ENCODE peak calls at places on chromosomes 6 and 20, in six cellular contexts. C is AG04450, L is colonic mucosa, Q is bronchial epithelial cell, F is foreskin fibroblast, I is fibroblast of mammary gland. U is an unnamed sample.

GRCh38 chr6:63355632-63356031 is 35.8 kb upstream of the LGSN start:
- DNase-seq in C (no peak), I (no peak), Q (peak), F (no peak), L (no peak), U (no peak)

GRCh38 chr6:5541751-5542432 is 280.6 kb downstream of the FARS2 start:
- DNase-seq in L (no peak), I (peak), F (peak), Q (peak), C (no peak), U (peak)

GRCh38 chr6:25005010-25005409 is 69.2 kb upstream of the RIPOR2 start:
- DNase-seq in F (no peak), C (no peak), Q (no peak), I (no peak), L (no peak), U (no peak)

GRCh38 chr6:65558071-65558470 is 149.0 kb downstream of the EYS start:
- DNase-seq in Q (no peak), I (no peak), C (no peak), L (no peak), F (no peak), U (no peak)

GRCh38 chr6:169791721-169792131 is 40.3 kb downstream of the ERMARD start:
- DNase-seq in I (no peak), F (no peak), Q (no peak), C (no peak), L (no peak), U (no peak)

GRCh38 chr6:165725201-165725600 is 62.2 kb upstream of the PDE10A start:
- DNase-seq in F (no peak), Q (no peak), I (no peak), L (no peak), C (no peak), U (no peak)

GRCh38 chr6:133817460-133818047 is 71.4 kb upstream of the TCF21 start:
- DNase-seq in I (no peak), L (peak), F (no peak), C (no peak), Q (no peak), U (no peak)

GRCh38 chr6:55528624-55529023 is 50.4 kb downstream of the HMGCLL1 start:
- DNase-seq in C (peak), F (peak), I (peak), L (peak), Q (peak), U (peak)

GRCh38 chr20:53569606-53570307 is 23.9 kb downstream of the ZNF217 start:
- DNase-seq in L (no peak), F (no peak), C (no peak), I (no peak), Q (no peak), U (no peak)

GRCh38 chr6:34425132-34425497 is 754 bp downstream of the RPS10 start:
- DNase-seq in Q (no peak), F (peak), I (no peak), C (no peak), L (no peak), U (no peak)

GRCh38 chr6:123841067-123841896 is 37.6 kb downstream of the NKAIN2 start:
- DNase-seq in F (no peak), Q (no peak), C (no peak), I (no peak), L (no peak), U (no peak)

GRCh38 chr6:6851862-6852261 is 255.9 kb upstream of the RREB1 start:
- DNase-seq in Q (no peak), L (no peak), I (no peak), C (no peak), F (no peak), U (no peak)

GRCh38 chr6:28683945-28684538 is 158.4 kb downstream of the GPX5 start:
- DNase-seq in Q (peak), L (peak), I (peak), F (peak), C (no peak), U (no peak)

GRCh38 chr6:12485837-12486236 is 195.7 kb downstream of the EDN1 start:
- DNase-seq in F (no peak), L (no peak), I (no peak), Q (no peak), C (no peak), U (no peak)

GRCh38 chr6:149317656-149318571 is at the start of gene TAB2:
- DNase-seq in F (peak), Q (no peak), C (no peak), L (peak), I (no peak), U (no peak)

GRCh38 chr6:62367601-62368000 is 81.6 kb upstream of the KHDRBS2 start:
- DNase-seq in C (no peak), F (no peak), Q (no peak), I (no peak), L (no peak), U (no peak)

GRCh38 chr20:4190792-4191519 is 175.6 kb upstream of the RNF24 start:
- DNase-seq in C (no peak), F (no peak), Q (peak), I (no peak), L (no peak), U (no peak)

GRCh38 chr6:38625191-38625590 is 14.5 kb downstream of the BTBD9 start:
- DNase-seq in Q (no peak), L (no peak), F (no peak), I (no peak), C (no peak), U (no peak)

GRCh38 chr6:105345506-105345905 is 57.4 kb downstream of the PREP start:
- DNase-seq in F (no peak), Q (peak), I (no peak), L (no peak), C (no peak), U (no peak)

GRCh38 chr20:63895202-63895885 is 418 bp downstream of the DNAJC5 start:
- DNase-seq in L (no peak), Q (no peak), C (no peak), F (no peak), I (no peak), U (no peak)

GRCh38 chr6:49423817-49424216 is 39.2 kb downstream of the MMUT start:
- DNase-seq in F (peak), L (no peak), Q (peak), C (no peak), I (peak), U (no peak)

GRCh38 chr6:8030920-8031319 is 33.3 kb downstream of the BLOC1S5 start:
- DNase-seq in I (no peak), F (no peak), L (no peak), Q (no peak), C (no peak), U (no peak)

GRCh38 chr20:31757254-31757653 is 18.2 kb downstream of the TPX2 start:
- DNase-seq in C (no peak), Q (no peak), L (no peak), F (no peak), I (no peak), U (no peak)

DNA sequence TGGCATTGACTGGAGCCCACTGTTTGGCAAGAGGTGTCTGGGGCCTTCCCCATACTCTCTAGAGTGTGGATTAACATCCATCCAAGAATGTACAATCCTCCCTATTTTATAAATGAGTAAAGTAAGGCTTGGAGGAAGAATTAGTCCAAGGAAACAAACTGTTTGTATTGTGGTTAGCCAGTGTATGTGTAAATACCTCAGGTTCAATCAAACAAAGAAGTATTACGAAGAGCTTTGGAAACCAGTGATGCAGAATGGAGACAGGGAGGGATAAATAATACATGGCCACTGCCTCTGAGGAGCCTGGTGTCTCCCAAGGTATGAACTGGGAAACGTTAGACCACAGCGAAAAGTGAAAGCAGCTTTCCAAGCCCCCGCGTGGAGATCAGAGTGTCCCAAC is 226.6 kb upstream of the RIN2 start:
- DNase-seq in I (no peak), L (no peak), C (no peak), Q (no peak), F (no peak), U (peak)
- TF ChIP-seq CTCF in I (no peak), L (no peak), C (no peak), Q (no peak), F (no peak), U (no peak)

GRCh38 chr20:3082955-3083952 is 1.3 kb downstream of the AVP start:
- DNase-seq in C (no peak), Q (no peak), L (no peak), F (no peak), I (no peak), U (no peak)
- H3K4me3 ChIP-seq in C (no peak), Q (peak), L (no peak), F (no peak), I (no peak), U (no peak)

DNA sequence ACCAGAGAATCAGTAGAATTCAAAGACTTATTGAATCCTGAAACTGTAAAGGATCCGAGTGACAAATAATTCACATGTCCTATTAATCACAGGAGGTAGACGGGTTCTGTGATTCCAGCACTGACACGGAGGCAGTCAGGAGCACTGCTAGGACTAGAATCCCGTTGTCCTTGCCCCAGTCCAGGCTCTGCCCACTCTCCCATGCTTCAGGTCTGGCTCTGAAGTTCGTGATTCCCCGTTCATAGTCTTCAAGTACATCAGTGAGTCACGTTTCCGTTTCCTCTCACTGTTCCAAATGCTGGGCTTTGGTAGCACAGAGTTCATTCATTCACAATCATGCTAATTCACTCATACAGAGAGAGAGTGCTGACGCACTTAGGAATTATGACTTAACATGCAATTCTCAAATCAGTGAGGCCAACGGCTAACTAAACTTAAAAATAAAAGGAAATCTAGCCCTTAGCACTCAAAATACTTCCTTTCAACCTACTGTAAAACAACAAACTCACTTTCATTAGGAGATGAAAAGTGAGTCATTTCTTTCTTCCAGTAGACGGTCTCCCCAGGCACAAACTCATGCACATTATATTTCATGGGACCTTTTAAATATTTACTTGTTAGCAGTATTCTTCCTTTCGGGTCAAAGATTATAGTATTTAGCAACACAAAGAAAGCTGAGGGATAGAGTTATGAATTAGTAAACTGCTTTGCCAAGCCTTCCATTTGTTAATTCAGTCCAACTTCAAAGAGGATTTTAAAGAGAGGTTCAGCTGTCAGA is 94.0 kb upstream of the NHSL1 start:
- DNase-seq in Q (peak), C (peak), L (peak), F (peak), I (peak), U (peak)
- TF ChIP-seq CTCF in Q (no peak), C (no peak), L (no peak), F (no peak), I (no peak), U (no peak)

DNA sequence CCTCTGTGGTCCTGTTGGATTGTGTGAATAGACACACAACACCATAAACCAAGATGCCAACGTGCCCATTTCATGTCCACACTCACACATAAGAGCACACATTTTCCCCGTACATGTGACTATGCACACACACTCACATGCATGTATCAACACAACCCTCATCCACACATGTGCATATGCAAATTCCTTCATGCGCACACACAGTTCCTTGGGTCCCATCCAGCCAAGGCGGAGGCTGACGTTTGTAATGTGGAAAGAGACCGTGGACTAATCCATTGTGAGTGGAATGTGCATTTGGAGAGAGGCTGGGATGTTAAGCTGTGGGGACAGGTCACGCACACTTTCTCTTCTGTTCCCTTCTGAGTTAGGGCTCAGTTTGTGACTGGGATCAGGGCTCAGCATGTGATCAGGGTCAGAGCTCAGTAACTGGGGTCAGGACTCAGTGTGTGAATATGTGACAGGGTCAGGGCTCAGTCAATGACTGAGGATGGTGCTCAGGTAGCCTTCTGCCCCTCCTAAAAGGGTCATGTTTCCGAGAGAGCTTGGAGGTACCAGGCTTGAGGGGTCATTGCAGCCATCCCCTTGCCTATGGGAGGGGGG is 628 bp upstream of the BPIFB2 start:
- DNase-seq in I (no peak), F (no peak), C (no peak), Q (no peak), L (no peak), U (no peak)
- H3K4me3 ChIP-seq in I (no peak), F (no peak), C (no peak), Q (no peak), L (no peak), U (no peak)